ENCODE peak calls at places on chromosomes 6 and 20, in five cellular contexts. C is stimulated activated CD4-positive, alpha-beta T cell treated with anti-CD3 and anti-CD28 coated beads, Interleukin-4, amount 100 ng/mL, for 24 hours; V is stimulated activated CD8-positive, alpha-beta memory T cell treated with anti-CD3 and anti-CD28 coated beads, Interleukin-7, amount 100 ng/mL, for 1 hour; H is OCI-LY7; B is activated T-helper 1 cell treated with anti-CD3 and anti-CD28 coated beads, Interleukin-12 subunit alpha, Interleukin-12 subunit beta, Interleukin-2, Interleukin-4 antibody, amounts not matched to agents 30 ng/mL and 10 ng/mL and 1 ng/mL, durations not matched to agents 14 hours and 24 hours and 36 hours. G is an unnamed sample.

GRCh38 chr6:45608252-45608911 is 230.6 kb upstream of the SUPT3H start:
- DNase-seq in C (no peak), V (no peak), H (no peak), B (no peak), G (no peak)

GRCh38 chr20:2133318-2134183 is 31.9 kb downstream of the STK35 start:
- DNase-seq in C (no peak), V (no peak), H (no peak), B (no peak), G (no peak)

GRCh38 chr6:95230071-95230740 is 347.1 kb upstream of the MANEA start:
- DNase-seq in C (no peak), V (no peak), H (no peak), B (no peak), G (no peak)

GRCh38 chr20:18909254-18909653 is 95.7 kb downstream of the SCP2D1 start:
- DNase-seq in C (no peak), V (no peak), H (no peak), B (no peak), G (no peak)

GRCh38 chr6:83472767-83473166 is 39.6 kb upstream of the PRSS35 start:
- DNase-seq in C (no peak), V (no peak), H (no peak), B (no peak), G (no peak)

GRCh38 chr20:51491393-51491792 is 51.1 kb downstream of the NFATC2 start:
- DNase-seq in C (no peak), V (no peak), H (no peak), B (no peak), G (no peak)

GRCh38 chr6:85712346-85712745 is 69.7 kb upstream of the SYNCRIP start:
- DNase-seq in C (no peak), V (no peak), H (no peak), B (no peak), G (no peak)

GRCh38 chr20:10863337-10864060 is 189.7 kb upstream of the JAG1 start:
- DNase-seq in C (no peak), V (no peak), H (no peak), B (no peak), G (no peak)

GRCh38 chr20:24164360-24164759 is 175.8 kb upstream of the GGTLC1 start:
- DNase-seq in C (peak; percentile 21), V (no peak), H (peak; percentile 7), B (no peak), G (peak; percentile 8)

GRCh38 chr20:33668791-33669155 is 2.0 kb downstream of the ACTL10 start:
- DNase-seq in C (no peak), V (no peak), H (no peak), B (no peak), G (no peak)

GRCh38 chr6:105675715-105676397 is 273.0 kb upstream of the PREP start:
- DNase-seq in C (no peak), V (no peak), H (no peak), B (no peak), G (peak; percentile 13)

GRCh38 chr6:113631616-113632015 is 225.5 kb upstream of the MARCKS start:
- DNase-seq in C (no peak), V (no peak), H (no peak), B (no peak), G (peak; percentile 52)

GRCh38 chr6:142787422-142787821 is 157.6 kb downstream of the HIVEP2 start:
- DNase-seq in C (no peak), V (no peak), H (no peak), B (no peak), G (no peak)

GRCh38 chr20:53706008-53706481 is 112.4 kb upstream of the ZNF217 start:
- DNase-seq in C (no peak), V (no peak), H (no peak), B (no peak), G (no peak)

GRCh38 chr6:97656236-97656635 is 373.2 kb upstream of the MMS22L start:
- DNase-seq in C (no peak), V (no peak), H (no peak), B (no peak), G (no peak)

GRCh38 chr20:59448828-59449444 is 148.5 kb downstream of the EDN3 start:
- DNase-seq in C (no peak), V (no peak), H (no peak), B (no peak), G (no peak)

GRCh38 chr20:64188682-64189529 is 24.7 kb downstream of the MYT1 start:
- DNase-seq in C (no peak), V (no peak), H (no peak), B (no peak), G (no peak)

GRCh38 chr6:34045698-34046097 is 100.2 kb downstream of the GRM4 start:
- DNase-seq in C (no peak), V (no peak), H (no peak), B (no peak), G (no peak)

GRCh38 chr6:1363729-1364572 is 25.4 kb upstream of the FOXF2 start:
- DNase-seq in C (no peak), V (no peak), H (no peak), B (no peak), G (no peak)

GRCh38 chr6:70280462-70280861 is 22.4 kb downstream of the COL9A1 start:
- DNase-seq in C (no peak), V (no peak), H (no peak), B (no peak), G (no peak)

GRCh38 chr20:62104791-62105345 is 17.4 kb upstream of the LSM14B start:
- DNase-seq in C (no peak), V (no peak), H (no peak), B (no peak), G (no peak)

GRCh38 chr20:20083796-20084195 is 31.5 kb downstream of the CFAP61 start:
- DNase-seq in C (no peak), V (no peak), H (peak; percentile 48), B (no peak), G (peak; percentile 61)

GRCh38 chr6:80003841-80004198 is 629 bp upstream of the TTK start:
- DNase-seq in C (peak; percentile 27), V (peak; percentile 9), H (no peak), B (peak; percentile 31), G (no peak)

GRCh38 chr6:96562886-96563285 is at the start of gene FHL5:
- DNase-seq in C (no peak), V (no peak), H (no peak), B (no peak), G (no peak)

GRCh38 chr20:49696594-49696993 is 17.1 kb downstream of the B4GALT5 start:
- DNase-seq in C (no peak), V (no peak), H (no peak), B (no peak), G (no peak)

GRCh38 chr6:9647043-9647520 is 767.8 kb downstream of the TFAP2A start:
- DNase-seq in C (no peak), V (no peak), H (no peak), B (no peak), G (no peak)

GRCh38 chr6:129489215-129489765 is 220.7 kb downstream of the ARHGAP18 start:
- DNase-seq in C (no peak), V (no peak), H (no peak), B (no peak), G (no peak)

GRCh38 chr6:161442381-161442858 is 168.6 kb upstream of the AGPAT4 start:
- DNase-seq in C (no peak), V (no peak), H (no peak), B (no peak), G (no peak)

GRCh38 chr6:17866876-17867444 is 120.5 kb downstream of the KIF13A start:
- DNase-seq in C (no peak), V (no peak), H (no peak), B (no peak), G (no peak)

GRCh38 chr20:1296922-1297321 is 30.8 kb downstream of the SNPH start:
- DNase-seq in C (no peak), V (no peak), H (no peak), B (no peak), G (no peak)

GRCh38 chr6:100230976-100231316 is 233.8 kb downstream of the SIM1 start:
- DNase-seq in C (no peak), V (no peak), H (no peak), B (no peak), G (no peak)

GRCh38 chr20:54649511-54649962 is 174.1 kb downstream of the DOK5 start:
- DNase-seq in C (peak; percentile 76), V (peak; percentile 34), H (peak; percentile 66), B (peak; percentile 26), G (peak; percentile 77)

GRCh38 chr6:167580512-167580911 is 246.2 kb upstream of the AFDN start:
- DNase-seq in C (no peak), V (no peak), H (no peak), B (no peak), G (no peak)